ENCODE peak calls at places on chromosome 4, in nine cellular contexts. C, W, T, S, V, L, H, J and A are unnamed samples.
A peak's percentile ranks its signal among the peaks of the same experiment; 100 is the strongest.

GRCh38 chr4:54120517-54120916 is 20.6 kb downstream of the GSX2 start:
- DNase-seq in H (no peak), S (no peak), V (no peak), J (no peak), C (no peak), L (no peak), T (no peak), W (no peak), A (no peak)

GRCh38 chr4:44462259-44462658 is 13.7 kb upstream of the KCTD8 start:
- DNase-seq in V (no peak), T (no peak), C (no peak), S (no peak), J (no peak), L (no peak), W (no peak), H (no peak), A (no peak)

GRCh38 chr4:126269106-126269505 is 954.4 kb downstream of the FAT4 start:
- DNase-seq in V (peak; percentile 29), C (no peak), W (peak; percentile 53), J (no peak), H (no peak), L (no peak), S (no peak), T (no peak), A (no peak)

GRCh38 chr4:54050214-54050904 is 14.0 kb downstream of the CHIC2 start:
- DNase-seq in S (no peak), H (no peak), C (no peak), T (no peak), W (no peak), L (no peak), J (no peak), V (peak; percentile 43), A (no peak)

GRCh38 chr4:114924311-114924710 is 189.1 kb downstream of the NDST4 start:
- DNase-seq in L (no peak), T (no peak), H (no peak), S (no peak), W (no peak), C (no peak), J (peak; percentile 79), V (no peak), A (no peak)

GRCh38 chr4:115424852-115425251 is 311.4 kb upstream of the NDST4 start:
- DNase-seq in T (no peak), W (no peak), S (no peak), J (no peak), L (no peak), V (no peak), H (no peak), C (no peak), A (no peak)

GRCh38 chr4:127400736-127401346 is 231.9 kb upstream of the INTU start:
- DNase-seq in J (peak; percentile 86), V (peak; percentile 85), H (peak; percentile 42), L (no peak), C (no peak), W (peak; percentile 48), S (peak; percentile 82), T (peak; percentile 40), A (peak; percentile 27)

GRCh38 chr4:31674313-31674947 is 954.3 kb downstream of the PCDH7 start:
- DNase-seq in C (no peak), S (no peak), J (peak; percentile 59), T (no peak), V (peak; percentile 22), W (no peak), L (no peak), H (no peak), A (no peak)

GRCh38 chr4:121200795-121201472 is 36.8 kb upstream of the TNIP3 start:
- DNase-seq in L (no peak), S (no peak), W (no peak), T (no peak), H (no peak), C (no peak), J (no peak), V (no peak), A (no peak)

GRCh38 chr4:161457906-161458305 is 705.9 kb downstream of the FSTL5 start:
- DNase-seq in H (no peak), S (no peak), W (no peak), J (peak; percentile 71), C (no peak), V (no peak), L (no peak), T (no peak), A (no peak)

GRCh38 chr4:142383800-142384470 is 462.2 kb downstream of the INPP4B start:
- DNase-seq in S (no peak), T (no peak), L (no peak), J (no peak), V (no peak), H (no peak), C (no peak), W (no peak), A (no peak)

GRCh38 chr4:143336828-143337599 is at the start of gene GAB1:
- DNase-seq in W (peak; percentile 87), V (peak; percentile 74), L (peak; percentile 93), S (no peak), H (peak; percentile 79), T (no peak), J (peak; percentile 94), C (peak; percentile 90), A (peak; percentile 77)

GRCh38 chr4:83231620-83232056 is 53.0 kb downstream of the COQ2 start:
- DNase-seq in J (no peak), S (no peak), L (no peak), W (no peak), V (peak; percentile 38), H (no peak), T (peak; percentile 34), C (no peak), A (no peak)

GRCh38 chr4:82770607-82771006 is 28.0 kb downstream of the SCD5 start:
- DNase-seq in W (no peak), C (no peak), V (no peak), H (no peak), S (no peak), T (no peak), J (peak; percentile 12), L (no peak), A (no peak)

GRCh38 chr4:61555789-61556188 is 355.7 kb downstream of the ADGRL3 start:
- DNase-seq in S (no peak), T (no peak), L (no peak), W (no peak), H (no peak), V (no peak), J (no peak), C (no peak), A (no peak)

GRCh38 chr4:84964995-84965557 is 1.4 kb downstream of the WDFY3 start:
- DNase-seq in V (no peak), J (no peak), L (no peak), T (no peak), C (no peak), W (no peak), S (no peak), H (no peak), A (no peak)

GRCh38 chr4:40998680-40999358 is 215.5 kb downstream of the APBB2 start:
- DNase-seq in V (peak; percentile 40), L (no peak), S (peak; percentile 55), C (no peak), J (no peak), T (no peak), H (no peak), W (no peak), A (no peak)

GRCh38 chr4:119493419-119493818 is 135.2 kb downstream of the PDE5A start:
- DNase-seq in S (no peak), T (no peak), V (peak; percentile 41), C (no peak), J (no peak), H (no peak), L (no peak), W (no peak), A (no peak)

GRCh38 chr4:87974856-87975462 is 555 bp upstream of the SPP1 start:
- DNase-seq in H (no peak), S (no peak), L (no peak), J (peak; percentile 71), C (no peak), T (no peak), W (no peak), V (no peak), A (no peak)

GRCh38 chr4:151541438-151542071 is 132.6 kb downstream of the FHIP1A start:
- DNase-seq in V (peak; percentile 98), T (no peak), S (peak; percentile 14), W (no peak), C (no peak), J (peak; percentile 71), H (no peak), L (no peak), A (no peak)

GRCh38 chr4:156512622-156513021 is 459.0 kb downstream of the PDGFC start:
- DNase-seq in H (no peak), T (no peak), V (peak; percentile 41), L (no peak), C (no peak), W (no peak), S (peak; percentile 28), J (no peak), A (no peak)

GRCh38 chr4:6658635-6659075 is 18.2 kb downstream of the MRFAP1 start:
- DNase-seq in C (peak; percentile 77), J (peak; percentile 80), T (peak; percentile 63), W (peak; percentile 70), V (no peak), H (peak; percentile 44), L (peak; percentile 88), S (no peak), A (peak; percentile 56)

GRCh38 chr4:78137538-78137937 is 80.4 kb downstream of the FRAS1 start:
- DNase-seq in C (no peak), S (no peak), H (no peak), J (no peak), L (no peak), T (no peak), W (no peak), V (peak; percentile 30), A (no peak)